ENCODE peak calls at places on chromosomes 6 and 20, in four cellular contexts. E is RPMI8226, P is NB4, V is tibial nerve. M is an unnamed sample.

GRCh38 chr6:90993771-90994170 is 406.9 kb upstream of the MAP3K7 start:
- DNase-seq in E (no peak), P (no peak), V (no peak), M (no peak)

GRCh38 chr20:6679086-6679485 is 88.4 kb upstream of the BMP2 start:
- DNase-seq in E (no peak), P (no peak), V (no peak), M (no peak)

GRCh38 chr6:1850581-1851157 is 241.0 kb downstream of the FOXC1 start:
- DNase-seq in E (no peak), P (no peak), V (no peak), M (no peak)

GRCh38 chr6:165447141-165447540 is 137.7 kb upstream of the C6orf118 start:
- DNase-seq in E (no peak), P (no peak), V (no peak), M (no peak)

GRCh38 chr20:38169636-38170035 is 4.6 kb upstream of the TGM2 start:
- DNase-seq in E (no peak), P (no peak), V (no peak), M (no peak)

GRCh38 chr20:25622450-25623224 is 1.2 kb downstream of the NANP start:
- DNase-seq in E (no peak), P (no peak), V (no peak), M (no peak)

GRCh38 chr6:81450180-81450579 is 302.3 kb downstream of the TENT5A start:
- DNase-seq in E (no peak), P (peak), V (no peak), M (peak)

GRCh38 chr6:169099411-169100202 is 154.0 kb downstream of the THBS2 start:
- DNase-seq in E (no peak), P (peak), V (no peak), M (no peak)

GRCh38 chr6:90610671-90611542 is 24.0 kb upstream of the MAP3K7 start:
- DNase-seq in E (no peak), P (peak), V (no peak), M (no peak)

GRCh38 chr6:11298651-11299420 is 66.4 kb upstream of the NEDD9 start:
- DNase-seq in E (no peak), P (no peak), V (no peak), M (no peak)

GRCh38 chr20:51966296-51966971 is 164.1 kb upstream of the SALL4 start:
- DNase-seq in E (peak), P (peak), V (no peak), M (peak)

GRCh38 chr6:4472222-4472621 is 304.0 kb upstream of the CDYL start:
- DNase-seq in E (no peak), P (no peak), V (no peak), M (no peak)

GRCh38 chr6:34460796-34461507 is 4.9 kb upstream of the PACSIN1 start:
- DNase-seq in E (no peak), P (no peak), V (no peak), M (no peak)